ENCODE peak calls at places on chromosomes 12 and 14, in eight cellular contexts. One of them, this sample, is unnamed.

GRCh38 chr14:95535226-95536021 is 574 bp downstream of the GLRX5 start:
- DNase-seq in OCI-LY7: peak; percentile 40
- DNase-seq in stimulated activated CD4-positive, alpha-beta T cell treated with anti-CD3 and anti-CD28 coated beads, Interleukin-12 subunit alpha, Interleukin-12 subunit beta, amount 100 ng/mL, for 24 hours: no peak
- DNase-seq in NCI-H2081: no peak
- DNase-seq in hepatocyte: peak; percentile 48
- DNase-seq in substantia nigra: no peak
- DNase-seq in esophagus squamous epithelium: no peak
- DNase-seq in CD8-positive, alpha-beta memory T cell: no peak
- DNase-seq in this sample: no peak

GRCh38 chr14:103504991-103505565 is 17.6 kb downstream of the CKB start:
- DNase-seq in CD8-positive, alpha-beta memory T cell: no peak
- DNase-seq in stimulated activated CD4-positive, alpha-beta T cell treated with anti-CD3 and anti-CD28 coated beads, Interleukin-12 subunit alpha, Interleukin-12 subunit beta, amount 100 ng/mL, for 24 hours: no peak
- DNase-seq in esophagus squamous epithelium: no peak
- DNase-seq in OCI-LY7: no peak
- DNase-seq in NCI-H2081: no peak
- DNase-seq in substantia nigra: no peak
- DNase-seq in hepatocyte: no peak
- DNase-seq in this sample: no peak

GRCh38 chr12:90945070-90945649 is 9.8 kb downstream of the CCER1 start:
- DNase-seq in NCI-H2081: peak; percentile 41
- DNase-seq in substantia nigra: no peak
- DNase-seq in stimulated activated CD4-positive, alpha-beta T cell treated with anti-CD3 and anti-CD28 coated beads, Interleukin-12 subunit alpha, Interleukin-12 subunit beta, amount 100 ng/mL, for 24 hours: no peak
- DNase-seq in esophagus squamous epithelium: no peak
- DNase-seq in hepatocyte: peak; percentile 57
- DNase-seq in CD8-positive, alpha-beta memory T cell: no peak
- DNase-seq in OCI-LY7: peak; percentile 50
- DNase-seq in this sample: peak; percentile 38

GRCh38 chr14:66111891-66112290 is 374.3 kb upstream of the CCDC196 start:
- DNase-seq in NCI-H2081: no peak
- DNase-seq in stimulated activated CD4-positive, alpha-beta T cell treated with anti-CD3 and anti-CD28 coated beads, Interleukin-12 subunit alpha, Interleukin-12 subunit beta, amount 100 ng/mL, for 24 hours: no peak
- DNase-seq in CD8-positive, alpha-beta memory T cell: no peak
- DNase-seq in substantia nigra: no peak
- DNase-seq in hepatocyte: no peak
- DNase-seq in OCI-LY7: no peak
- DNase-seq in esophagus squamous epithelium: no peak
- DNase-seq in this sample: no peak

GRCh38 chr12:115341442-115341841 is 657.5 kb upstream of the TBX3 start:
- DNase-seq in stimulated activated CD4-positive, alpha-beta T cell treated with anti-CD3 and anti-CD28 coated beads, Interleukin-12 subunit alpha, Interleukin-12 subunit beta, amount 100 ng/mL, for 24 hours: no peak
- DNase-seq in hepatocyte: peak; percentile 81
- DNase-seq in NCI-H2081: no peak
- DNase-seq in substantia nigra: no peak
- DNase-seq in OCI-LY7: no peak
- DNase-seq in CD8-positive, alpha-beta memory T cell: no peak
- DNase-seq in esophagus squamous epithelium: no peak
- DNase-seq in this sample: peak; percentile 99

GRCh38 chr12:112163056-112163455 is 37.7 kb downstream of the TRAFD1 start:
- DNase-seq in substantia nigra: no peak
- DNase-seq in NCI-H2081: no peak
- DNase-seq in hepatocyte: no peak
- DNase-seq in CD8-positive, alpha-beta memory T cell: no peak
- DNase-seq in stimulated activated CD4-positive, alpha-beta T cell treated with anti-CD3 and anti-CD28 coated beads, Interleukin-12 subunit alpha, Interleukin-12 subunit beta, amount 100 ng/mL, for 24 hours: no peak
- DNase-seq in OCI-LY7: no peak
- DNase-seq in esophagus squamous epithelium: no peak
- DNase-seq in this sample: no peak

GRCh38 chr12:106249411-106250135 is 1.8 kb upstream of the CKAP4 start:
- DNase-seq in substantia nigra: no peak
- DNase-seq in stimulated activated CD4-positive, alpha-beta T cell treated with anti-CD3 and anti-CD28 coated beads, Interleukin-12 subunit alpha, Interleukin-12 subunit beta, amount 100 ng/mL, for 24 hours: no peak
- DNase-seq in NCI-H2081: no peak
- DNase-seq in hepatocyte: no peak
- DNase-seq in CD8-positive, alpha-beta memory T cell: no peak
- DNase-seq in esophagus squamous epithelium: no peak
- DNase-seq in OCI-LY7: peak; percentile 93
- DNase-seq in this sample: no peak

GRCh38 chr12:118063567-118064391 is 2.8 kb upstream of the WSB2 start:
- DNase-seq in CD8-positive, alpha-beta memory T cell: no peak
- DNase-seq in hepatocyte: peak; percentile 41
- DNase-seq in esophagus squamous epithelium: no peak
- DNase-seq in stimulated activated CD4-positive, alpha-beta T cell treated with anti-CD3 and anti-CD28 coated beads, Interleukin-12 subunit alpha, Interleukin-12 subunit beta, amount 100 ng/mL, for 24 hours: no peak
- DNase-seq in NCI-H2081: no peak
- DNase-seq in substantia nigra: no peak
- DNase-seq in OCI-LY7: no peak
- DNase-seq in this sample: no peak

This sample was measured in HFFc6.